ENCODE peak calls at places on chromosomes 12 and 14, in ten cellular contexts. F is uterus, A is OCI-LY7, E is cardiac muscle cell, R is stomach, D is IMR-90, S is lower lobe of right lung, P is MM.1S, Y is K562, V is left ventricle myocardium inferior. M is an unnamed sample. For H3K36me3, the result is how much of the 10 kb centered on the place peaks cover.

GRCh38 chr12:12018454-12018853 is 52.3 kb upstream of the BCL2L14 start:
- DNase-seq in V (no peak), F (no peak), S (no peak), P (no peak), E (peak), D (peak), R (no peak), Y (no peak), A (no peak), M (peak)

GRCh38 chr12:40689576-40689975 is 2.7 kb upstream of the CNTN1 start:
- DNase-seq in D (no peak), P (no peak), Y (no peak), A (no peak), V (no peak), F (no peak), S (no peak), R (no peak), E (no peak), M (peak)

GRCh38 chr12:69024413-69024812 is 91.4 kb upstream of the CPM start:
- DNase-seq in V (no peak), R (peak), E (no peak), S (peak), D (no peak), F (no peak), A (no peak), Y (no peak), P (no peak), M (peak)

GRCh38 chr12:28966049-28966778 is 182.9 kb upstream of the FAR2 start:
- DNase-seq in S (peak), A (no peak), F (peak), V (peak), R (peak), Y (no peak), D (peak), P (no peak), E (peak), M (no peak)

GRCh38 chr14:85463512-85463911 is 66.4 kb upstream of the FLRT2 start:
- DNase-seq in S (peak), V (no peak), D (no peak), A (no peak), E (no peak), P (no peak), R (no peak), F (no peak), Y (no peak), M (peak)

GRCh38 chr12:60693019-60693626 is 1097.3 kb downstream of the SLC16A7 start:
- DNase-seq in P (no peak), S (no peak), R (no peak), V (no peak), F (no peak), E (no peak), Y (no peak), A (no peak), D (peak), M (peak)

GRCh38 chr12:110022980-110023633 is 23.9 kb downstream of the ANKRD13A start:
- DNase-seq in Y (no peak), A (no peak), F (no peak), R (no peak), S (no peak), E (peak), D (peak), V (no peak), P (no peak), M (no peak)

GRCh38 chr14:67442139-67442906 is 30.4 kb upstream of the PLEK2 start:
- DNase-seq in P (peak), D (no peak), Y (no peak), F (no peak), R (no peak), S (no peak), E (no peak), A (no peak), V (no peak), M (no peak)

GRCh38 chr12:124795081-124795948 is 68.3 kb downstream of the SCARB1 start:
- DNase-seq in E (no peak), Y (no peak), S (no peak), P (no peak), D (no peak), A (no peak), F (no peak), R (no peak), V (no peak), M (no peak)

GRCh38 chr14:34053666-34054065 is 102.8 kb upstream of the EGLN3 start:
- DNase-seq in D (no peak), V (peak), R (no peak), P (no peak), S (no peak), A (no peak), Y (no peak), F (peak), E (peak), M (no peak)

GRCh38 chr12:47860279-47860841 is 40.7 kb upstream of the HDAC7 start:
- DNase-seq in P (no peak), S (no peak), R (no peak), A (no peak), V (no peak), E (no peak), D (no peak), F (no peak), Y (no peak), M (no peak)

GRCh38 chr12:49865782-49866135 is 22.9 kb upstream of the BCDIN3D start:
- DNase-seq in F (no peak), A (no peak), V (no peak), S (no peak), P (no peak), Y (no peak), R (no peak), E (no peak), D (no peak), M (no peak)

GRCh38 chr14:36663404-36664321 is 2.0 kb downstream of the PAX9 start:
- DNase-seq in S (no peak), A (no peak), V (no peak), E (no peak), D (no peak), Y (no peak), P (no peak), R (no peak), F (no peak), M (peak)

GRCh38 chr14:28467611-28468010 is 299.0 kb upstream of the FOXG1 start:
- DNase-seq in Y (no peak), A (no peak), R (no peak), F (no peak), S (no peak), E (no peak), D (no peak), V (no peak), P (no peak), M (no peak)

GRCh38 chr12:18261906-18262305 is 588 bp downstream of the PIK3C2G start:
- DNase-seq in F (no peak), Y (no peak), R (no peak), D (no peak), S (no peak), P (no peak), E (no peak), A (no peak), V (no peak), M (no peak)

GRCh38 chr12:70598467-70599194 is 38.6 kb downstream of the PTPRB start:
- DNase-seq in S (no peak), P (no peak), D (no peak), A (no peak), Y (no peak), F (peak), V (no peak), E (peak), R (no peak), M (no peak)

GRCh38 chr12:16076553-16076952 is 165.4 kb downstream of the DERA start:
- DNase-seq in F (no peak), D (peak), R (no peak), E (peak), Y (no peak), P (peak), S (no peak), V (no peak), A (peak), M (peak)

GRCh38 chr12:76569685-76570604 is 10.4 kb upstream of the OSBPL8 start:
- DNase-seq in F (no peak), P (no peak), D (no peak), A (no peak), S (no peak), R (no peak), V (no peak), Y (no peak), E (no peak), M (no peak)

DNA sequence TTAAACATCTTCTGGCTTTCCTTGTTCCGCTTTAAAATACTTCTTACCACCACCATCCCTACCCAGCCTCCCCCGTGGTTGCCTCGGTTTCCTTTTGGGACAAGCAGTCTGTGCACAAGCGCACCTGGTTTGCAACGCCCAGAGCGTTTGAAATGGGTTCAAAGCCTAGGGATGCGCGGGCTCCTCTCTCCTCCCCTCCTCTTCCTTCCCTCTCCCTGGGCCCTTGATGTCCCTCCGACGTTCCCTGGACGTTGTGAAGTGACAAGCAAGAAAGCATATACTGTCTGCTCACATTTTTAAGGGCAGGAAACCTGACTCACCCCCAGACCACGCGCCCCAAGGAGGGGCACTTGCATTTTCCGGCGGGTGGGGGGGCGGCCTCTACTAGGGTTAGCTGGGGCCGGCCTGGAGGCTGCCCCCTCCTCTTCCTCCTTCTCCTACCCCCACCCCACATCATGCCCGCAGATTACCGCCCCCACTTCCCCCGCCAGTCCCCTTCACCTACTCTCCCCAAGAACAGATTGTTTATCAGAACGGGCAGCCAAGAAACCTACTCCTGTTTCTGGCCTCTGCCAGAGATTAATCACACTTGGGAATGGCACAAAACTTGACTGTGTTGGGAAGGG is 9.5 kb upstream of the IRF2BPL start:
- DNase-seq in P (no peak), A (no peak), S (peak), F (peak), V (no peak), D (no peak), E (peak), R (no peak), Y (no peak), M (no peak)
- H3K4me3 ChIP-seq in P (no peak), A (no peak), S (no peak), F (no peak), V (no peak), D (no peak), E (no peak), R (no peak), Y (no peak), M (no peak)

GRCh38 chr14:60233251-60233650 is 15.8 kb upstream of the PPM1A start:
- DNase-seq in S (no peak), Y (no peak), A (no peak), F (no peak), E (no peak), P (no peak), R (no peak), D (peak), V (no peak), M (no peak)
- TF ChIP-seq CTCF in S (no peak), Y (no peak), A (no peak), F (no peak), E (no peak), P (no peak), R (no peak), D (no peak), V (no peak), M (no peak)

GRCh38 chr14:94059998-94060397 is 21.0 kb downstream of the DDX24 start:
- DNase-seq in V (no peak), F (no peak), Y (no peak), P (no peak), E (no peak), S (no peak), D (no peak), A (no peak), R (no peak), M (no peak)

GRCh38 chr14:94056579-94057308 is 24.3 kb downstream of the DDX24 start:
- DNase-seq in R (no peak), P (peak), V (no peak), Y (no peak), E (peak), S (no peak), D (no peak), F (no peak), A (no peak), M (no peak)

GRCh38 chr14:94062344-94062904 is 18.6 kb downstream of the DDX24 start:
- DNase-seq in P (no peak), R (no peak), E (no peak), F (no peak), V (no peak), A (no peak), S (no peak), D (peak), Y (no peak), M (peak)

GRCh38 chr14:94058128-94058673 is 22.8 kb downstream of the DDX24 start:
- DNase-seq in E (no peak), S (no peak), V (no peak), Y (no peak), F (no peak), A (no peak), R (no peak), P (no peak), D (no peak), M (no peak)

GRCh38 chr14:94058674-94059138 is 22.3 kb downstream of the DDX24 start:
- DNase-seq in E (no peak), V (no peak), F (no peak), D (no peak), R (no peak), Y (no peak), A (no peak), S (no peak), P (no peak), M (no peak)
- H3K36me3 ChIP-seq in E (half or more), V (half or more), F (under half), D (half or more), R (half or more), Y (half or more), A (half or more), S (half or more), P (under half), M (under half)

DNA sequence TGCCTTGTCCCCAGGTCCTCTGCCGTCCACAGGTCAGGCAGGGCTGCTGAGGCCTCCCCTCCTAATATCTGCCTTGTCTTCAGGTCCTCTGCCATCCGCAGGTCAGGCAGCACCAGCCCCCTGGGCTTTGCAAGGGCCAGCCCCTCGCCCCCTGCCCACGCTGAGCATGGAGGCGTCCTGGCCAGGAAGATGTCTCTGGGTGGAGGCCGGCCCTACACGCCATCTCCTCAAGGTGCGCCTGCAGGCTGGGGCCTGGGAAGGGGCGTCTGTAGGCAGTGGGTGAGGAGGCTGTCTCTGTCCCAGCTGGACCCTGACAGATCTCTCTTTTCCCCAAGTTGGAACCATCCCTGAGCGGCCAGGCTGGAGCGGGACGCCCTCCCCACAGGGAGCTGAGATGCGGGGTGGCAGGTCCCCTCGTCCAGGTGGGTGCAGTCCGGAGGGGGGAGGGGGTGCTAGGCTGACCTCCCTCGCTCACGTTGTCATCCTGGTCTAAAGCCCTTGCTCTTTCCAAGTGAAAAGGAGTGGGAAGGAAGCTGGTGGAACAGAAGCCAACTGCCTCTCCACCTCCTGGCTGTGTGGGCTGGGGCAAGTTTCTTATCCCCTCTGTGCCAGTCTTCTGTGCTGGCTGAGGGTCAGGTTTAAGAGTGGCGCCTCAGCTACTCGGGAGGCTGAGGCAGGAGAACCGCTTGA is 13.9 kb upstream of the PUS1 start:
- DNase-seq in A (no peak), S (no peak), F (no peak), R (no peak), V (no peak), Y (no peak), D (no peak), E (no peak), P (no peak), M (no peak)
- H3K4me3 ChIP-seq in A (no peak), S (no peak), F (no peak), R (no peak), V (no peak), Y (no peak), D (no peak), E (no peak), P (no peak), M (no peak)

DNA sequence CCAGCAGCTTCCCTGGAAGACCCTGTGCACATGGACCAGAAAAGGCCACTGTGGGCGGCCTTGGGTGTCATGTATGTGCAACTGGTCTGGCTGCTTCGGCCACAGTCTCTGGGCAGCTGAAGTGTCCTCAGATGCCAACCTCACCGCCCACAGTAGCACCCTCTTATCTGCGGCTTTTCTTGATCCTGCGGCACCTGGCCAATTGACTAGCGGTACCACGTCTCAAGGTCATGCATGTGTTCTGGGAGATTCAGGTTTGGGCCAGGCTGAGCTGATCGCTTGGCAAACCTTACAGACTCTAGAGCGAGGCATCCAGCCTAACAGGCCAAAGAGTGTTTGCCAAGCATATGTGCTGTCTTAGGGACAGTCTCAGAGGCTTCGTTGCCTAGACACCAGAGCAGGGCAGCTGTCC is 60.7 kb downstream of the CACNA1C start:
- DNase-seq in A (no peak), P (no peak), E (no peak), V (peak), R (peak), F (no peak), Y (no peak), D (no peak), S (no peak), M (no peak)
- TF ChIP-seq CTCF in A (no peak), P (no peak), E (no peak), V (no peak), R (no peak), F (no peak), Y (no peak), D (no peak), S (no peak), M (no peak)

M was measured in bronchial epithelial cell.